ENCODE peak calls at places on chromosomes 1 and 21, in four cellular contexts. Z is K562, M is HL-60, T is GM12878. I is an unnamed sample.

GRCh38 chr1:170765712-170766330 is 101.9 kb downstream of the PRRX1 start:
- DNase-seq in Z (no peak), T (no peak), M (no peak), I (no peak)

GRCh38 chr1:110176299-110176956 is 26.1 kb downstream of the SLC6A17 start:
- DNase-seq in Z (no peak), T (no peak), M (peak), I (no peak)

GRCh38 chr1:56676571-56677035 is 31.5 kb downstream of the PRKAA2 start:
- DNase-seq in T (no peak), M (no peak), Z (no peak), I (no peak)

GRCh38 chr21:42781150-42781980 is 98.0 kb downstream of the WDR4 start:
- DNase-seq in Z (no peak), T (no peak), M (no peak), I (no peak)

GRCh38 chr1:94883688-94884087 is 43.2 kb downstream of the CNN3 start:
- DNase-seq in Z (no peak), T (no peak), M (no peak), I (no peak)

GRCh38 chr1:243731301-243731891 is 118.6 kb downstream of the AKT3 start:
- DNase-seq in T (no peak), M (peak), Z (no peak), I (no peak)

GRCh38 chr1:198088360-198089071 is 68.3 kb upstream of the NEK7 start:
- DNase-seq in Z (no peak), T (no peak), M (peak), I (peak)

GRCh38 chr1:220908757-220909156 is 29.5 kb downstream of the HLX start:
- DNase-seq in M (no peak), Z (no peak), T (no peak), I (no peak)

GRCh38 chr21:42688841-42689371 is 35.5 kb downstream of the PDE9A start:
- DNase-seq in T (no peak), M (no peak), Z (peak), I (no peak)

GRCh38 chr1:158930504-158930903 is 848 bp upstream of the PYHIN1 start:
- DNase-seq in Z (no peak), M (no peak), T (no peak), I (no peak)

GRCh38 chr1:97461782-97462181 is 459.1 kb downstream of the DPYD start:
- DNase-seq in M (no peak), Z (no peak), T (peak), I (no peak)

GRCh38 chr1:117181630-117182041 is 29.1 kb downstream of the VTCN1 start:
- DNase-seq in M (peak), T (no peak), Z (no peak), I (no peak)

GRCh38 chr1:41015894-41016470 is 5.5 kb downstream of the SLFNL1 start:
- DNase-seq in T (no peak), Z (no peak), M (no peak), I (no peak)

GRCh38 chr1:55195523-55196233 is 19.5 kb downstream of the USP24 start:
- DNase-seq in M (peak), Z (no peak), T (no peak), I (no peak)

GRCh38 chr1:1577367-1578011 is 2.8 kb upstream of the SSU72 start:
- DNase-seq in Z (no peak), M (no peak), T (no peak), I (no peak)

GRCh38 chr21:34910396-34910795 is 138.7 kb downstream of the RUNX1 start:
- DNase-seq in Z (no peak), M (no peak), T (no peak), I (no peak)

GRCh38 chr1:212980123-212980800 is 29.9 kb downstream of the VASH2 start:
- DNase-seq in M (no peak), Z (no peak), T (no peak), I (no peak)

GRCh38 chr21:37574751-37575150 is 208.2 kb downstream of the DYRK1A start:
- DNase-seq in Z (no peak), M (no peak), T (no peak), I (no peak)

GRCh38 chr1:16070640-16071355 is 2.7 kb downstream of the FAM131C start:
- DNase-seq in Z (no peak), T (no peak), M (no peak), I (no peak)

GRCh38 chr1:207845109-207845508 is 65.8 kb downstream of the CD34 start:
- DNase-seq in Z (no peak), T (no peak), M (peak), I (no peak)

GRCh38 chr1:6414443-6414844 is 5.3 kb downstream of the HES2 start:
- DNase-seq in T (peak), Z (peak), M (no peak), I (no peak)

GRCh38 chr1:53981220-53981619 is 35.1 kb downstream of the LRRC42 start:
- DNase-seq in M (no peak), T (no peak), Z (peak), I (no peak)

GRCh38 chr1:214500349-214501055 is 50.9 kb downstream of the PTPN14 start:
- DNase-seq in T (no peak), Z (no peak), M (no peak), I (no peak)

GRCh38 chr1:66980745-66981367 is 56.1 kb downstream of the MIER1 start:
- DNase-seq in T (no peak), Z (no peak), M (no peak), I (no peak)

GRCh38 chr1:209513226-209513625 is 70.3 kb upstream of the CAMK1G start:
- DNase-seq in Z (peak), T (no peak), M (peak), I (peak)

GRCh38 chr21:14869984-14870840 is 194.6 kb downstream of the NRIP1 start:
- DNase-seq in Z (no peak), M (no peak), T (no peak), I (no peak)

DNA sequence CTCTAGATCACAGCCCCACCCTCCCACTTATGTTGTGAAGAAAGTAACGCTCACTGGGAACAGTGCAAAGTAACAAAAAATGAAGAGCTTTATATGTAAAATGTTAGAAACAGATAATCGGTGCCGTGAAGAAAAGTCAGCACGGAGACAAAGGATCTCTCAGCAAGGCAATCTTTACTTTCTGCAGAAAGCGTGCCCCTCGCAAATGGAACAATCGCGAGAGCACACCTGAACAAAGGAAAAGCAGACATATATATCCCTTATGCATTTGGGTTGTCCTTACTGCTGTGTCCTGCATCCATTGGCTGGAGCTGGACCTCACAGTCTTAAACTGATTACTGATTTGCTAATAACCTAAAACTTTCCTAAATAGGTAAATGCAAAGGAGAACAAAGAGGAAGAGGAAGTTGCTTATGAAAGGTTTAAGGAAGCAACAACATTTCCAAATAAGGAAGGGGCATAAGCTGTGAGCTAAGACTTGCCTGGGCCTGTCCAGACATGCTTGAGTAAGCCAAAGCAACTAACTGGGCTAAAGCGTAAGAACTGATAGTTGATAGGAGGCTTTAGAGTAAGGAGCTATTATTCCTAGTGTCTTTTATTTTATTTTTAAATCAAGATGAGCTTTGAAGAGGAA is 89.7 kb downstream of the GTF2B start:
- DNase-seq in T (peak), M (peak), Z (no peak), I (no peak)
- TF ChIP-seq SPI1 in T (peak), M (peak), Z (peak), I (peak)

DNA sequence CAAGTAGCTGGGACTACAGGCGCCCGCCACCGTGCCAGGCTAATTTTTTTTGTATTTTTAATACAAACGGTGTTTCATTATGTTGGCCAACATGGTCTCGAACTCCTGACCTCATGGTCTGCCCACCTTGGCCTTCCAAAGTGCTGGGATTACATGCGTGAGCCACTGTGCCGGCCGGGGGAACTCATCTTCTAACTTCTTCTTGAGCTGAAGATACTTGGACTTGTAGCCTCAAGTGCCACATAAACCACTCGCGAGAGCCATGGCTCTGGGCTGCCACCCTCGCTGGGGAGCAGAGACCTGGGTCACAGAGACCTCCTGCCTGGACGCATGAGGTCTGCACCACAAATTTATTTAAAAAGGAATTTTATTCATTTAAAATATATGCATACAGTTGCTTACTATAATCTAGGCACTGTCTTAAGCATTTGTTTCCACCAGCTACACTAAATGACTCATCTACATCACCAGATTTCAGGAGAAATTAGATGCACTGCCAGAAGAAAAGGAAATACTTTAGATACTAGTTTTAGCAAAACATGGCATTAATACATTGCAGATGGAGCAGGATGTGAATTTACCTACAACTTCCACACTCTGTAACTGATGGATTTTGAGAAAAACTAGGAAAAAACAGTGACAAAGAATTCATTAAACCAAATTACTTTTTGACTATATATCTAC is 29.9 kb upstream of the PUM1 start:
- DNase-seq in T (no peak), Z (no peak), M (no peak), I (no peak)
- TF ChIP-seq SPI1 in T (no peak), Z (no peak), M (no peak), I (no peak)

GRCh38 chr1:28773105-28773504 is 36.4 kb downstream of the YTHDF2 start:
- DNase-seq in M (no peak), Z (no peak), T (no peak), I (no peak)
- TF ChIP-seq SPI1 in M (no peak), Z (no peak), T (no peak), I (no peak)

GRCh38 chr1:68347415-68347814 is 102.3 kb downstream of the RPE65 start:
- DNase-seq in M (peak), Z (no peak), T (peak), I (peak)
- TF ChIP-seq SPI1 in M (peak), Z (no peak), T (peak), I (peak)

GRCh38 chr1:113247805-113248204 is 142.5 kb upstream of the MAGI3 start:
- DNase-seq in M (no peak), T (no peak), Z (no peak), I (no peak)

GRCh38 chr1:113248494-113248893 is 141.8 kb upstream of the MAGI3 start:
- DNase-seq in T (no peak), Z (no peak), M (no peak), I (no peak)

GRCh38 chr1:113252166-113252565 is 138.1 kb upstream of the MAGI3 start:
- DNase-seq in Z (no peak), M (no peak), T (no peak), I (no peak)

GRCh38 chr1:113247355-113247754 is 143.0 kb upstream of the MAGI3 start:
- DNase-seq in M (no peak), T (no peak), Z (no peak), I (no peak)

DNA sequence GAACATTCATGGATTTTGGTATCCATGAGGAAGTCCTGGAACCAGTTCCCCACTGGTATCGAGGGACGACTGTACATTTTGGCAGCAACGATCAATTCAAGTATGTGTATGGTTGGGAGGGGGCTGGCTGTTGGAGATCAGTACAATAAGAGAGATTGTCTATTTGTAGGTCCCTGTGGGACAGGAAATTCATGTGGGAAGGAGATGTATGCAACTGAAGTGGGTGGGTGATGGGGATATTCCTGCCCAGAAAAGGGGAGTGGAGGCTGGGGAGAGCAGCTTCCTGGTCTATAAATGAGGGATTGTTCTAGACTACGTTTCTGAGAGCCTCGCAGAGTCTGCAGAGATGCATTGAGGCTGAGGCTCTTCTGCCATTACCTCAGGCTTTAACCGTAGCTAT is 140.2 kb upstream of the MAGI3 start:
- DNase-seq in T (no peak), M (no peak), Z (no peak), I (no peak)
- TF ChIP-seq SPI1 in T (no peak), M (no peak), Z (no peak), I (no peak)

GRCh38 chr1:172823534-172823933 is 164.6 kb downstream of the FASLG start:
- DNase-seq in M (no peak), T (no peak), Z (no peak), I (no peak)

GRCh38 chr1:172821609-172822274 is 162.8 kb downstream of the FASLG start:
- DNase-seq in M (peak), T (no peak), Z (peak), I (no peak)

GRCh38 chr1:172815740-172816139 is 156.8 kb downstream of the FASLG start:
- DNase-seq in T (no peak), Z (no peak), M (no peak), I (no peak)

GRCh38 chr1:172820759-172821158 is 161.9 kb downstream of the FASLG start:
- DNase-seq in M (no peak), T (no peak), Z (no peak), I (no peak)

DNA sequence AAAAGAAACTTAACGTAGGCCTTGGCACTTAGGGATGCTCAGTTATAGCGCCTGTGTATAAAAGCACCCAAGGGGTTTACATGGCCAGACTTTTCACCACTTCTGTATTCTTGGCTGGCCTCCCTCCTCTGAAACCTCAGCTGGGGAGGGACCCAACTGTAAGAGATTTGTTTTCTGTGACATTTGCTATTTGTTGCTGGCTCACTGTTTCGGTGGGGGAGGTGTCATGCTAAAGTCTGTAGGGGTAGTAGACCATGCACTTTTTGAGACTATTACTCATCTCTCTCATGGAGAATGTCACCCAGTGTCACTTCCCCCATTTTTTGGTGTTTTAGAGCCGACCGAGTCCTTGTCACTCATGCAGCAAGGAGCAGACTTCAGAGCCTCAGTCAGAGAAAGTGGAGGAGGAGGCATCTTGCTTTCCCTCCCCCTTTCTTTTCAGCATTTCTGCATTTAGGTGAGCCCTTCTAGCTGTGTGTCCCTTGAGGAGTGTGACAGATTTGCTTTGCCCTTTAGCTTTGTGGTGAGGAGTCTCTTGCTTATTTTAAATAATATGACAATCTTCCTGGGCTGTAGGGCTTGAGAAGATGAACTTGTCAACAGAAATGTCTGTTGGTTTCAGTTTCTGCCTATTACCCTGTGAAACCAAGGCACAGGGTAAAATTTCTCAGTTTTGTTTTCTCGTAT is 160.1 kb downstream of the FASLG start:
- DNase-seq in M (peak), T (peak), Z (no peak), I (peak)
- TF ChIP-seq SPI1 in M (peak), T (peak), Z (no peak), I (peak)

DNA sequence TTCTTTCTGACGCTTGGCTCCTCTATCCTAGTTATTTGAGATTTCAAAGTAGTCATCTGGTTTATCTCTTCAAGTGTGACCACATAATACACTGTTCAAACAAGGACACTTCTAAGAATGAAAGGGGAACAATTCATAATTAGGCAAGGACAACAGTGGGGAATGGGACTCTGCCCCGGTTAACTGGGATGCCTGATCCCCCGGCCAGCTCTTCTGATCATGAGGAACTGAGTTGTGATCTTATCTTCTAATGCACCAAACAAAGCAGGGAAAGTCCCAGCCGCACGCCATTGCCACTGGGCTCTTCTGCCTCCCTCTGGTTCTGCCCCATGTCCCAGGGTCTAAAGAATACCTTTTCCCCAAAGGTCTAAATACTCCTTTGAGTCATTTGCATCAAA is 158.2 kb upstream of the IRF2BP2 start:
- DNase-seq in Z (no peak), M (no peak), T (peak), I (no peak)
- TF ChIP-seq SPI1 in Z (no peak), M (no peak), T (peak), I (peak)

DNA sequence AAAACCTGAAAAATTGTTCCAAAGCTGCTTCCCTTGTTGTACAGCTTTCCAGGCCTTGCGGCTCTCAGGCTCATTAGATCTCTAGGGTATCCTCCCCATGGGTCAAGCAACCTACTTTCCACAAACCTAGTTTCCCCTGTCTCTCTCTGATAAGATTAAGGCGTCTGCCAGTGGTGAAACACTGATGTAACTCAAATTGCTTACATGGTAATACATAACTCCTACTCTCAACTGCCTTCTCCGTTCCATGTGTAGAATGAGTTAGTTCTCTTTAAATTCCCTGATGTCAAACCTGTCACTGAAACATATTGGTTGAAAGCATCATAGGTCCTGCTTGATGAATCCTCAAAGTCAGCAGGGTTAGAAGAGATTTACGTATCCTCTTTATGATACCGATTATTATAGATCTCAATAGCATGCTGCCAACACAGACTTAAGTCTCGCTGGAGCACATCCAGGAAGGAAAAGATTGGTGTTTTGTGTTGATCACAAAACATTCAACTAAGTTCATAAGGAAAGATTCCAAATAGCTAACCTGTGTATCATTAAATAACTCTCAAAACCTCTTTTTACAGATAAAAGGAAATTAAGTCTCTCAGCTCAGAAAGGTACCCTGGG is 10.6 kb downstream of the PPP1R15B start:
- DNase-seq in Z (peak), T (no peak), M (no peak), I (no peak)
- TF ChIP-seq SPI1 in Z (no peak), T (no peak), M (no peak), I (no peak)